ENCODE peak calls at places on chromosome 2, in seven cellular contexts. M, N, K, S, R, F and X are unnamed samples.

GRCh38 chr2:232146294-232146693 is 184.8 kb downstream of the DIS3L2 start:
- DNase-seq in M (no peak), N (no peak), K (no peak), S (no peak), R (no peak), F (no peak), X (no peak)

GRCh38 chr2:150466770-150467640 is 20.5 kb downstream of the RND3 start:
- DNase-seq in M (no peak), N (no peak), K (no peak), S (no peak), R (peak), F (no peak), X (no peak)

GRCh38 chr2:160075171-160075570 is 12.8 kb upstream of the PLA2R1 start:
- DNase-seq in M (no peak), N (no peak), K (no peak), S (peak), R (no peak), F (no peak), X (no peak)

GRCh38 chr2:173898178-173898668 is 67.0 kb downstream of the SP3 start:
- DNase-seq in M (no peak), N (no peak), K (no peak), S (no peak), R (no peak), F (no peak), X (peak)

GRCh38 chr2:52390651-52391050 is 1358.7 kb upstream of the NRXN1 start:
- DNase-seq in M (no peak), N (no peak), K (no peak), S (no peak), R (no peak), F (no peak), X (no peak)

GRCh38 chr2:54149623-54150501 is 34.4 kb downstream of the ACYP2 start:
- DNase-seq in M (no peak), N (no peak), K (no peak), S (no peak), R (no peak), F (no peak), X (no peak)

GRCh38 chr2:199433204-199433832 is 24.4 kb downstream of the SATB2 start:
- DNase-seq in M (no peak), N (no peak), K (no peak), S (no peak), R (no peak), F (no peak), X (no peak)

GRCh38 chr2:204104821-204105220 is 168.3 kb downstream of the ICOS start:
- DNase-seq in M (no peak), N (no peak), K (no peak), S (no peak), R (no peak), F (no peak), X (no peak)

GRCh38 chr2:191188550-191189093 is 37.8 kb upstream of the STAT4 start:
- DNase-seq in M (no peak), N (no peak), K (no peak), S (no peak), R (no peak), F (peak), X (no peak)

GRCh38 chr2:68766378-68766845 is 31.8 kb downstream of the ARHGAP25 start:
- DNase-seq in M (no peak), N (no peak), K (peak), S (no peak), R (peak), F (no peak), X (peak)

GRCh38 chr2:77642339-77642738 is 120.2 kb upstream of the LRRTM4 start:
- DNase-seq in M (no peak), N (no peak), K (no peak), S (no peak), R (no peak), F (no peak), X (no peak)